ENCODE peak calls at places on chromosomes 16 and 17, in eight cellular contexts. R is H54, B is adrenal gland, A is NB4, C is heart left ventricle, J is A549, Y is lower leg skin, F is testis. Z is an unnamed sample.

GRCh38 chr17:39625198-39625769 is 1.5 kb upstream of the PPP1R1B start:
- DNase-seq in B (no peak), F (no peak), R (no peak), Y (no peak), J (no peak), C (no peak), A (no peak), Z (no peak)

GRCh38 chr16:78877114-78877513 is 723.4 kb downstream of the MAF start:
- DNase-seq in C (no peak), Y (no peak), B (no peak), R (no peak), J (no peak), F (no peak), A (no peak), Z (no peak)

GRCh38 chr16:14303182-14303618 is 232.1 kb downstream of the MRTFB start:
- DNase-seq in Y (no peak), B (no peak), F (no peak), C (no peak), J (no peak), A (no peak), R (no peak), Z (no peak)

GRCh38 chr16:30449116-30449435 is 3.4 kb upstream of the SEPHS2 start:
- DNase-seq in F (no peak), B (no peak), A (no peak), Y (no peak), R (no peak), C (no peak), J (no peak), Z (no peak)

GRCh38 chr16:22353933-22354541 is 20.4 kb downstream of the CDR2 start:
- DNase-seq in Y (no peak), J (no peak), C (no peak), R (no peak), A (no peak), F (no peak), B (no peak), Z (no peak)

GRCh38 chr16:63461248-63461841 is 1425.1 kb upstream of the CDH8 start:
- DNase-seq in Y (no peak), C (no peak), A (peak; percentile 44), J (no peak), R (no peak), B (peak; percentile 52), F (peak; percentile 69), Z (peak; percentile 4)

GRCh38 chr16:11562941-11563340 is 23.8 kb downstream of the LITAF start:
- DNase-seq in R (no peak), F (no peak), B (no peak), J (no peak), Y (no peak), A (no peak), C (no peak), Z (no peak)

GRCh38 chr17:55710410-55710809 is 12.3 kb downstream of the TMEM100 start:
- DNase-seq in C (no peak), B (no peak), Y (no peak), J (no peak), F (no peak), A (peak; percentile 47), R (no peak), Z (no peak)

GRCh38 chr16:11232852-11233726 is 22.9 kb downstream of the SOCS1 start:
- DNase-seq in A (no peak), C (peak; percentile 37), B (peak; percentile 59), F (no peak), R (no peak), J (no peak), Y (peak; percentile 89), Z (peak; percentile 89)

GRCh38 chr17:50278526-50279180 is 4.4 kb downstream of the TMEM92 start:
- DNase-seq in J (no peak), C (no peak), Y (no peak), F (no peak), B (no peak), A (no peak), R (no peak), Z (no peak)

GRCh38 chr17:33140413-33141099 is 148.9 kb downstream of the SPACA3 start:
- DNase-seq in R (no peak), J (no peak), A (no peak), C (no peak), F (no peak), Y (no peak), B (no peak), Z (no peak)

GRCh38 chr17:9401434-9401833 is 174.2 kb downstream of the STX8 start:
- DNase-seq in R (no peak), J (peak; percentile 28), C (no peak), A (peak; percentile 12), F (no peak), Y (no peak), B (no peak), Z (no peak)

GRCh38 chr17:28828294-28829040 is 14.1 kb downstream of the FAM222B start:
- DNase-seq in J (no peak), B (peak; percentile 21), A (no peak), C (no peak), Y (no peak), R (no peak), F (peak; percentile 9), Z (no peak)

GRCh38 chr16:82936941-82937551 is 310.3 kb downstream of the CDH13 start:
- DNase-seq in Y (no peak), C (no peak), F (no peak), B (no peak), R (peak; percentile 15), J (no peak), A (no peak), Z (no peak)

GRCh38 chr16:67667434-67667816 is 811 bp downstream of the C16orf86 start:
- DNase-seq in J (no peak), F (no peak), R (no peak), A (no peak), Y (no peak), C (no peak), B (no peak), Z (no peak)

GRCh38 chr17:39677581-39678339 is 9.5 kb downstream of the PNMT start:
- DNase-seq in A (no peak), J (no peak), F (no peak), Y (no peak), R (no peak), C (peak; percentile 81), B (peak; percentile 59), Z (no peak)

GRCh38 chr17:68458260-68459029 is 1.1 kb upstream of the WIPI1 start:
- DNase-seq in B (no peak), R (no peak), A (no peak), J (no peak), F (no peak), Y (no peak), C (no peak), Z (no peak)

GRCh38 chr17:68459030-68459376 is 1.7 kb upstream of the WIPI1 start:
- DNase-seq in B (no peak), J (no peak), F (no peak), Y (no peak), C (no peak), R (no peak), A (no peak), Z (peak; percentile 58)

GRCh38 chr17:68457168-68457538 is at the start of gene WIPI1:
- DNase-seq in C (no peak), F (peak; percentile 36), A (no peak), B (peak; percentile 82), Y (peak; percentile 92), R (no peak), J (no peak), Z (no peak)

GRCh38 chr17:68456529-68457167 is 648 bp downstream of the WIPI1 start:
- DNase-seq in R (peak; percentile 82), J (peak; percentile 62), Y (peak; percentile 95), B (peak; percentile 93), F (peak; percentile 93), C (peak; percentile 80), A (peak; percentile 48), Z (peak; percentile 58)

DNA sequence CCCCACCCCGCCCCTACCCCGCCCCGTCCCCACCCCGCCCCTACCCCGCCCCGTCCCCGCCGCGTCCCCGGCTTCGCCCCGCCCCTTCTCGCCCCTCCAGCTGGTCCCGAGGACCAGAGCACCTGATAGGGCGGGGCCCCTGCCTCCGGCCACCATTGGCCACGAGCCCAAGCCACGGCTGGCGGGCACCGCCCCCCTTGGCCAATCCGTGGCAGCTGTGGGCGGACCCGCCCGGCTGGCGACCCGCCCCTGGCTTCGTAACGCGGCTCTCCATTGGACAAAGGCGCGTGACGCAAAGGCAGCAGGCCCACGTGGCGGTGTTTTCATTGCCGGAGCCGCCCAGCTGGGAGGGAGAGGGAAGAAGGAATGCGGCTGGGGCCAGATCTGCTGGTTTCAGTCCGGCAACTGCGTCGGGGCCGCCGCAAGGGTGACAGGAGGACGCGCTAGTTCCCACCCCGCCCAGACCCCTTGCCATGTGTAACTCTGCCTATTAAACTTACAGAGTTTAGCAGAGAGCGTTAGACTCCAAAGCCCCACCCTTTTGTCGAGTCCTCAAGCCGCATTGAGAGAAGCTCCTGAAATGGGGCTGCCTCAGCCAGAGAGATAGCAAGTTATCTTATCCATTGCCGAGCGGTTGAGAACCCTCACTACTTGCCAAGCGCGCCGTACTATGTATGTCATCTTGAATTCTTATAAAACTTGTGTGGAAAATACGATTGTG is 403 bp upstream of the WIPI1 start:
- DNase-seq in A (peak; percentile 97), Y (peak; percentile 100), F (peak; percentile 99), R (peak; percentile 93), B (peak; percentile 100), C (peak; percentile 99), J (peak; percentile 97), Z (peak; percentile 99)
- TF ChIP-seq POLR2A in A (no peak), Y (no peak), F (peak; percentile 61), R (no peak), B (peak; percentile 80), C (peak; percentile 98), J (no peak), Z (peak; percentile 90)

GRCh38 chr17:44503080-44503842 is at the start of gene GPATCH8:
- DNase-seq in J (peak; percentile 99), R (peak; percentile 91), F (peak; percentile 94), Y (peak; percentile 98), C (peak; percentile 94), A (peak; percentile 96), B (peak; percentile 96), Z (peak; percentile 96)
- TF ChIP-seq POLR2A in J (peak; percentile 77), R (peak; percentile 84), F (peak; percentile 38), Y (no peak), C (peak; percentile 20), A (peak; percentile 53), B (peak; percentile 10), Z (peak; percentile 73)

DNA sequence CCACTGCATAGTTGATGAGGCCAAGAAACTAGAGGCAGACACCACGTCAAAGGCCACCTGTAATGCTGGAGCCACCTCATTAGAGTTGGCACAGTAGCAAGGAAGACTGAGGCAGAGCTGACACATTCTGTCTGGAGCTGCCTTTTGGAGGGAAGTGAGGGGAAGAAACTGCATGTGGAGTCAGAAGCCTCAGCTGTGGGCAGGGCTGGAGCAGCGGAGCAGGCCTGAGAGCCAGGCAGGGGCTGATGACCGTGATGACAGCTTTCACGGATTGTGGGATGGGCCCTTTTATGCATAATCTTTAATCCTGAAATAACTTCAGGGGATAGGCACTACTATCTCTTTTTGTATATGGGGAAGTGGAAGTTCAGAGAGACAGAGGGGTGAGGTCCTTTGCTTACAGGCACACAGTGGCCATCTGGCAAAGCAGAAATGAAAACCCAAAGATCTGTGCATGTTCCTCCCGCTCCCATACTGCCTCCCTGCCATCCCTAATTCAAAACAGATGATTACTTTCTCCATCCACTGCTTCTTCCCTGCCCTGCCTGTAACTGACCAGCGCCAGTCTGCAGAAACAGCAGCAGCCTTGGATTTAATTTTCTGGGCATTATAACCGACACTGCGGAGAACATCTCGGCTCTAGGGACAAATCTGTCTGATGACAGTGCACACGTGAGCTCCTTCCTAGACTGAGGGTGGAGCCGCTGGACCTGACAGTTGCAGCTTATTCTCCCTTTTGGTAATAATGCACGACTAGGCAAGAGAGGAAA is 95.2 kb downstream of the UTP18 start:
- DNase-seq in J (no peak), C (no peak), F (no peak), Y (no peak), R (no peak), B (no peak), A (no peak), Z (no peak)
- TF ChIP-seq POLR2A in J (no peak), C (no peak), F (no peak), Y (no peak), R (no peak), B (no peak), A (no peak), Z (no peak)

GRCh38 chr17:77959216-77959925 is 868 bp downstream of the TNRC6C start:
- DNase-seq in R (no peak), C (no peak), B (peak; percentile 57), Y (peak; percentile 86), A (peak; percentile 21), J (peak; percentile 48), F (peak; percentile 19), Z (peak; percentile 67)
- TF ChIP-seq POLR2A in R (no peak), C (no peak), B (no peak), Y (no peak), A (no peak), J (no peak), F (no peak), Z (no peak)